ENCODE peak calls at places on chromosome 16, in five cellular contexts. E, C, O, M and G are unnamed samples.

GRCh38 chr16:28317040-28317880 is 24.9 kb downstream of the SBK1 start:
- DNase-seq in E (peak), C (peak), O (peak), M (no peak), G (peak)

GRCh38 chr16:81940781-81941560 is 70.3 kb downstream of the SDR42E1 start:
- DNase-seq in E (peak), C (peak), O (peak), M (no peak), G (peak)

GRCh38 chr16:69909043-69909442 is 42.1 kb upstream of the CLEC18A start:
- DNase-seq in E (no peak), C (no peak), O (no peak), M (no peak), G (no peak)

GRCh38 chr16:74667215-74667765 is 613 bp upstream of the RFWD3 start:
- DNase-seq in E (no peak), C (peak), O (peak), M (no peak), G (no peak)

GRCh38 chr16:55389426-55390073 is 65.5 kb downstream of the IRX6 start:
- DNase-seq in E (no peak), C (no peak), O (no peak), M (no peak), G (no peak)

GRCh38 chr16:65875362-65876199 is 490.9 kb upstream of the CDH5 start:
- DNase-seq in E (no peak), C (no peak), O (peak), M (no peak), G (no peak)

GRCh38 chr16:89618114-89618999 is 4.9 kb downstream of the DPEP1 start:
- DNase-seq in E (no peak), C (no peak), O (no peak), M (no peak), G (no peak)

GRCh38 chr16:57723170-57723569 is 12.4 kb upstream of the KATNB1 start:
- DNase-seq in E (no peak), C (peak), O (no peak), M (no peak), G (no peak)

GRCh38 chr16:86555763-86556130 is 712 bp upstream of the MTHFSD start:
- DNase-seq in E (no peak), C (no peak), O (no peak), M (no peak), G (no peak)
- TF ChIP-seq JUND in E (no peak), C (no peak), O (no peak), M (no peak), G (no peak)

GRCh38 chr16:85300451-85300968 is 188.2 kb upstream of the CIBAR2 start:
- DNase-seq in E (no peak), C (no peak), O (no peak), M (no peak), G (no peak)

GRCh38 chr16:85301171-85301690 is 189.0 kb upstream of the CIBAR2 start:
- DNase-seq in E (no peak), C (no peak), O (peak), M (no peak), G (peak)

GRCh38 chr16:85294810-85295508 is 182.7 kb upstream of the CIBAR2 start:
- DNase-seq in E (no peak), C (no peak), O (no peak), M (no peak), G (no peak)

GRCh38 chr16:85293899-85294642 is 181.8 kb upstream of the CIBAR2 start:
- DNase-seq in E (no peak), C (no peak), O (no peak), M (no peak), G (no peak)

GRCh38 chr16:85296859-85297698 is 184.8 kb upstream of the CIBAR2 start:
- DNase-seq in E (peak), C (peak), O (peak), M (no peak), G (peak)
- TF ChIP-seq JUND in E (no peak), C (no peak), O (no peak), M (no peak), G (no peak)

GRCh38 chr16:79191933-79192332 is 408.6 kb downstream of the MAF start:
- DNase-seq in E (no peak), C (no peak), O (no peak), M (no peak), G (no peak)
- TF ChIP-seq JUND in E (no peak), C (no peak), O (no peak), M (no peak), G (no peak)

GRCh38 chr16:83928341-83929055 is 24.5 kb upstream of the OSGIN1 start:
- DNase-seq in E (no peak), C (no peak), O (no peak), M (no peak), G (peak)
- TF ChIP-seq JUND in E (no peak), C (no peak), O (no peak), M (no peak), G (no peak)

GRCh38 chr16:61858996-61859395 is 177.2 kb downstream of the CDH8 start:
- DNase-seq in E (no peak), C (no peak), O (no peak), M (no peak), G (no peak)

GRCh38 chr16:61862221-61862620 is 174.0 kb downstream of the CDH8 start:
- DNase-seq in E (no peak), C (no peak), O (no peak), M (no peak), G (no peak)

GRCh38 chr16:61862756-61863155 is 173.5 kb downstream of the CDH8 start:
- DNase-seq in E (no peak), C (no peak), O (no peak), M (no peak), G (no peak)
- TF ChIP-seq JUND in E (no peak), C (no peak), O (no peak), M (no peak), G (no peak)

GRCh38 chr16:11499295-11500089 is 87.2 kb downstream of the LITAF start:
- DNase-seq in E (peak), C (peak), O (peak), M (no peak), G (peak)
- TF ChIP-seq JUND in E (no peak), C (no peak), O (no peak), M (no peak), G (no peak)

GRCh38 chr16:77469639-77470038 is 34.8 kb upstream of the ADAMTS18 start:
- DNase-seq in E (no peak), C (no peak), O (no peak), M (no peak), G (no peak)
- TF ChIP-seq JUND in E (no peak), C (no peak), O (no peak), M (no peak), G (no peak)

DNA sequence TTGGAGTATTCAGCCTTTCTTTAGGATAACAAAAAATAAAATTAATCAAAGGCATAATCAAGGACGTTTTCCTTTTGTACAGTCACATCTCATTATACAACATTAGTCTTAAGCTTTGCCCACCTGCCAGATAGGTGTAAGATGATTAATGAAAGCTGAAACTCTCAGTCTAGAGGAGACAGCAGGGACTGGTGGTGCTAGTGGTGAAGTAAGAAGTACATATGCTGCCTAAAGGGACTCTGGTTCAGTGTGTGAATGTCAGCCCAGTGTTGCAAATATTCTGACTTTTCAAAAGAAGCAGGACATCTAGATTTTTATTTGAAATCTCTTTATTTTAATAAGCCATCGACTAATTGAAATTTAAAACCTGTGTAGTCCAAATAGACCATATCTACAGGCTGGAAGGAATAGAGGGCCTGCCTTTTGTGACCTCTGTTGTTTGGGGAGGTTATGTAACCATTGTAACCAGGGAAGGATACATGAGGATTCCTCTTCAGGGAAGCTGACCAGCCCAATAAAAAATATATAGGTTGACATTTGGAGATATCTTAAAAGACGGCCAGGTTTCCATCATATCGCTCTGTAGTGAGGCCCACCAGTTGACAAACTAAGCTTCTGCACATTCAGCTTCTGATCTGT is 54.1 kb downstream of the FTO start:
- DNase-seq in E (no peak), C (no peak), O (no peak), M (no peak), G (no peak)
- TF ChIP-seq JUND in E (no peak), C (no peak), O (no peak), M (no peak), G (no peak)

DNA sequence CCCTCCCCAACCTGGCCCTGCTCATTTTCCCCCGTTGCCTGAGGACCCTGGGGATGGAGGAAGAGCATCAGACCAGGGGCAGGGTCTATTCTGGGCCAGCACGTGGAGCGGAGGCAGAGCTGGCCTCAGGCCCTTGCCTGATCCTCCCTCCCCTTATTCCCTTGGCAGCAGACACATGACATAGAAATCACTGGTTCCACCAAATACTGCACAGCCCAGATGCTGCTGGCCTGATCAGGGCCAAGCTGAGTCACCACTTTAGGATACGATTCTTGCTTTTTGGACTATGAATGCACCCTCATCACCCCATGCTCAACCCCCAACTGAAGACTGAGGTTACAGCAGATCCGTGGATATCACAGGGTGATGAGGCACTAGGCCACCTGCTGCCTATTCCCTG is 15.8 kb upstream of the AGRP start:
- DNase-seq in E (no peak), C (no peak), O (no peak), M (no peak), G (no peak)
- TF ChIP-seq JUND in E (no peak), C (no peak), O (no peak), M (no peak), G (no peak)